ENCODE peak calls at places on chromosomes 7 and 10, in four cellular contexts. B, H, X and Z are unnamed samples.

GRCh38 chr7:110084177-110084807 is 1006.6 kb upstream of the LRRN3 start:
- DNase-seq in B (no peak), H (no peak), X (no peak), Z (no peak)

GRCh38 chr7:154726368-154726767 is 276.6 kb downstream of the PAXIP1 start:
- DNase-seq in B (no peak), H (no peak), X (no peak), Z (no peak)

GRCh38 chr10:103069453-103070331 is 123.4 kb downstream of the NT5C2 start:
- DNase-seq in B (peak; percentile 75), H (peak; percentile 40), X (no peak), Z (peak; percentile 73)

GRCh38 chr7:1696671-1697498 is 26.8 kb downstream of the ELFN1 start:
- DNase-seq in B (no peak), H (no peak), X (no peak), Z (peak; percentile 43)

GRCh38 chr7:71131753-71132520 is at the start of gene GALNT17:
- DNase-seq in B (no peak), H (no peak), X (no peak), Z (no peak)

GRCh38 chr7:15236958-15237357 is 324.9 kb downstream of the AGMO start:
- DNase-seq in B (no peak), H (no peak), X (no peak), Z (no peak)

GRCh38 chr10:109701583-109702215 is 221.6 kb downstream of the XPNPEP1 start:
- DNase-seq in B (peak; percentile 37), H (no peak), X (no peak), Z (no peak)

GRCh38 chr10:107873007-107873406 is 708.5 kb upstream of the SORCS1 start:
- DNase-seq in B (no peak), H (no peak), X (no peak), Z (no peak)

GRCh38 chr10:88008866-88009470 is 145.5 kb downstream of the PTEN start:
- DNase-seq in B (no peak), H (no peak), X (no peak), Z (no peak)

GRCh38 chr7:3754488-3755365 is 453.7 kb downstream of the SDK1 start:
- DNase-seq in B (peak; percentile 11), H (no peak), X (no peak), Z (no peak)

GRCh38 chr10:70355234-70356021 is 27.0 kb downstream of the LRRC20 start:
- DNase-seq in B (peak; percentile 27), H (no peak), X (no peak), Z (no peak)

DNA sequence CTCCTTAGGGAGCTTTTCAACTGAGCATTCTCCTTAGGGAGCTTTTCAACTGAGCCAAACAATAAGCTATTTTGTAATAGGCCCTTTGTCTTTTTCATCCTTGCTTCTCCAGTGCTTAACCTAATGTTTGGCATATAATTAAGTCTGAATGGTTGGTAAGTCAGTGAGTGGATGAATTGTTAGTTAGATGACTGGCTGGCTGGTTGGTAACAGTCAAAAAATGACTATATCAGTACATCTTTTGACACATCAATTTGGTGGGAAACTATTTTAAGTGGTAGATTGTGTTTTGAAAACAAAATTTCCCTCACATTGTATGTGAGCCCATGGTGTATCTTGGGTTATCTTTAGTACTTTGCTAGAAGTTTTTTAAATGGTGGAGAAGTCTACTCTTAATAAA is 16.4 kb downstream of the ING3 start:
- DNase-seq in B (no peak), H (no peak), X (no peak), Z (no peak)
- H3K4me1 ChIP-seq in B (no peaks in the 10 kb centered on the region), H (no peaks in the 10 kb centered on the region), X (no peaks in the 10 kb centered on the region), Z (no peaks in the 10 kb centered on the region)

GRCh38 chr10:77711683-77712049 is 74.1 kb upstream of the KCNMA1 start:
- DNase-seq in B (no peak), H (no peak), X (no peak), Z (no peak)
- TF ChIP-seq CTCF in B (no peak), H (peak; percentile 18), X (no peak), Z (no peak)

GRCh38 chr7:158066085-158066484 is 521.5 kb downstream of the PTPRN2 start:
- DNase-seq in B (no peak), H (no peak), X (no peak), Z (no peak)

GRCh38 chr7:158063850-158064610 is 523.6 kb downstream of the PTPRN2 start:
- DNase-seq in B (no peak), H (no peak), X (no peak), Z (no peak)

GRCh38 chr7:158064631-158065030 is 523.0 kb downstream of the PTPRN2 start:
- DNase-seq in B (no peak), H (no peak), X (no peak), Z (no peak)

GRCh38 chr7:158067219-158067930 is 520.2 kb downstream of the PTPRN2 start:
- DNase-seq in B (no peak), H (no peak), X (no peak), Z (no peak)

DNA sequence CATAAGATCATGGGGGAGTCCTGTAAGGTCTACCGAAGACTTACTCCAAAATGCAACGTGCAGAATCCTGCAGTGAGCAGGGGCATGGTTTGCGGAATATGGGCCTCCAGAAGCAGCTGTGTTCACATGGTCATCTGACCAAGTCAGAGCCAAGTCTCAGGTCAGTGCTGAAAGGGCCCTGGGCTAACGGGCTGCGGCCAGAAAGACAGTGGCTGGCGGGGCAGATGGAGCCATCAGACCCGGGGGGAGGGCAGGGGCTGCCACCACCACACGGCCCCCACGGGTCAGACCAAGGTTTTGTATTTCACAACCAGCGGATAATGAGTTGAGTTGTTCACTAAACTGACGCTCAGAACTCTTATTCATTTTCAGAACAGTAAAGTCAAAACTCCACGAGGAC is 522.3 kb downstream of the PTPRN2 start:
- DNase-seq in B (no peak), H (no peak), X (no peak), Z (no peak)
- H3K27me3 ChIP-seq in B (no peaks in the 10 kb centered on the region), H (peaks cover 98% of the 10 kb centered on the region), X (no peaks in the 10 kb centered on the region), Z (no peaks in the 10 kb centered on the region)

GRCh38 chr7:26188291-26188999 is 12.1 kb downstream of the HNRNPA2B1 start:
- DNase-seq in B (no peak), H (no peak), X (no peak), Z (no peak)
- H3K4me1 ChIP-seq in B (peaks cover 18% of the 10 kb centered on the region), H (peaks cover 12% of the 10 kb centered on the region), X (peaks cover 10% of the 10 kb centered on the region), Z (peaks cover 40% of the 10 kb centered on the region)

GRCh38 chr7:18700147-18700546 is 204.6 kb downstream of the HDAC9 start:
- DNase-seq in B (no peak), H (no peak), X (no peak), Z (no peak)
- TF ChIP-seq CTCF in B (no peak), H (peak; percentile 40), X (no peak), Z (no peak)

GRCh38 chr10:49655099-49655498 is 24.4 kb upstream of the C10orf53 start:
- DNase-seq in B (no peak), H (peak; percentile 21), X (no peak), Z (no peak)
- H3K27me3 ChIP-seq in B (no peaks in the 10 kb centered on the region), H (peaks cover 43% of the 10 kb centered on the region), X (no peaks in the 10 kb centered on the region), Z (peaks cover 7% of the 10 kb centered on the region)

DNA sequence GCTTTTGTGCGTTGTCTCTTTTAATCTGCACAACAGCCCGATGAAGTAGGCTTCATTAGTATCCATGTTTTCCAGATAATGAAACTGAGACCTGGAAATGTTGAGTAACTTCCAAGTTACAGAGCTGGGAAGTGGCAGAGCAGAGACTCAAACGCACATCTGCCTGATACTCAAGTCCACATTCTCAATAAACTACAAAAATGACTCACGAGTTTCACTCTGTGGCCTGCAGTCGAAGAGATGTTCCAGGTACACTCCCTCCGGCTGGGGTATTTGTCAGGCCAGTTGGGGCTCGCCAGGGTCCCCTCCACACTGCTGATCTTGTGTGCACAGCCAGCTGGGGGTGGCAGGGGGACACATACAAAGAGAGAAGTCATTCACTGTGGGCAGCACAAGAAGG is 17.7 kb upstream of the OPALIN start:
- DNase-seq in B (no peak), H (no peak), X (no peak), Z (no peak)
- H3K4me1 ChIP-seq in B (peaks cover 6% of the 10 kb centered on the region), H (peaks cover 6% of the 10 kb centered on the region), X (peaks cover 5% of the 10 kb centered on the region), Z (peaks cover 16% of the 10 kb centered on the region)

DNA sequence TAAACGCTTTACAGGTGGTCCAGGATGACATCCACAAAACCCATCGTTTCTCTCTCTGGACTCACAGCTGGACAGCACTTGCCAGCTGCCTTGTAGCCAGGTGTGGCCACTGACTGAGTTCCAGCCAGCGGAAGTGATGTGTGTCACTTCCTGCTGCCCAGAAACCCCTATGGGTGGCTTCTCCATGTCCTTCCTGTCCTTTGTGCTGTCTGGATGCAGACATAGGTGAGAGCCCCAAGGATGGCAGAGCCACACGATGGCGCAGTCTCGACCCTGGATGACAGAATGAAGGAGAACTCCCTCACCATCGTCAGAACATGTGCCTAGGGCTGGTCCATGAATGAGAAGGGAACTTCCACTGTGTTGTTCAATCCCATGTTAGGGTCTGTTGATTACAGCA is 22.1 kb downstream of the NMT2 start:
- DNase-seq in B (no peak), H (no peak), X (no peak), Z (no peak)
- TF ChIP-seq CTCF in B (no peak), H (no peak), X (no peak), Z (no peak)

GRCh38 chr7:42226354-42226941 is 10.6 kb downstream of the GLI3 start:
- DNase-seq in B (no peak), H (no peak), X (no peak), Z (no peak)
- H3K27me3 ChIP-seq in B (peaks cover 37% of the 10 kb centered on the region), H (peaks cover 80% of the 10 kb centered on the region), X (no peaks in the 10 kb centered on the region), Z (no peaks in the 10 kb centered on the region)

DNA sequence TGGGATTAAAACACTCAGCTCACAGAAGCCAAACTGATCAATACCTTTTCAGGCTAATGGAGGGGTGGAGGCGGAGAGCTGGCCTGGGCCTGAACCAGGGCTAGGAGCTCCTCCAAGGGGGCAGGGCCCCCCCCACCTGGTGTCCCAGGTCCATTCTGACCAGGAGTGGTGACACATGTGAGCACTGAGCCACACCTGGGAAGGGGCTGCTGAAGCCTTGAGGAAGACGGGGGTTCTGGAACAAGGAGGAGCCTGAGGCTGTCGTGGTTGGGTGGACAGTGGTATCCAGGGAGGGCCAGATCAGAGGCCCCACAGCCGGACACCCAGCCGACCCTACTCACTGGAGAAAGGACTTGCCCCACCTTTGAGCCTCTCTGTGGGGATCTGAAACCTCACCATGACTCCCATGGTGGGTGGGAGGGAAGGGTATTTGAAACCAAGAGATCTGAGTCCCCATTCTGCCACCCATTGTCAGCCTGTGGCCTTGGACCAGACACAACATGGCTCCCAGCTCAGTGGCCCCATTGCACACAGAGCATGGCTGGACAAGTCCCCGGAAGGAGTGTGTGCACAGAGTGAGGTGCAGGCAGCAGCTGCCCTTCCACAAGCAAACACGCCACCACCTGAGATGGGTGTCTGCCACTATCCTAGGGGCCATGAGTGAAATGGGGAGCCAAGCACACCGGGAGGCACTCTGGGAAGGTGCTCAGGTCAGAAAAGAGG is 12.4 kb downstream of the TMEM273 start:
- DNase-seq in B (no peak), H (no peak), X (no peak), Z (no peak)
- H3K4me1 ChIP-seq in B (no peaks in the 10 kb centered on the region), H (peaks cover 7% of the 10 kb centered on the region), X (peaks cover 17% of the 10 kb centered on the region), Z (peaks cover 50% of the 10 kb centered on the region)